ENCODE peak calls at places on chromosomes 6 and 20, in ten cellular contexts. J is activated gamma-delta T cell treated with Interleukin-2 at 50 U/mL for 16 hours, A is ecto neural progenitor cell, K is IMR-90, S is left ventricle myocardium inferior, U is small intestine, C is NCI-H2029, T is amygdala, W is A172, X is M059J. G is an unnamed sample.

GRCh38 chr20:33005132-33005566 is 916 bp upstream of the SUN5 start:
- DNase-seq in J (no peak), A (no peak), K (peak; percentile 15), S (no peak), U (peak; percentile 33), C (no peak), T (no peak), W (no peak), X (no peak), G (no peak)

GRCh38 chr6:42165016-42165415 is 8.1 kb upstream of the GUCA1A start:
- DNase-seq in J (no peak), A (no peak), K (peak; percentile 71), S (no peak), U (no peak), C (no peak), T (no peak), W (no peak), X (peak; percentile 68), G (no peak)

GRCh38 chr6:152605901-152606390 is 31.2 kb downstream of the SYNE1 start:
- DNase-seq in J (no peak), A (no peak), K (peak; percentile 4), S (no peak), U (no peak), C (no peak), T (no peak), W (no peak), X (no peak), G (no peak)

GRCh38 chr6:162100091-162100490 is 627.5 kb downstream of the PRKN start:
- DNase-seq in J (no peak), A (no peak), K (no peak), S (no peak), U (no peak), C (no peak), T (no peak), W (peak; percentile 8), X (no peak), G (no peak)

GRCh38 chr20:11935212-11935611 is 17.5 kb downstream of the BTBD3 start:
- DNase-seq in J (no peak), A (no peak), K (no peak), S (no peak), U (no peak), C (no peak), T (no peak), W (no peak), X (peak; percentile 28), G (no peak)

GRCh38 chr6:83252717-83253116 is 59.6 kb downstream of the RWDD2A start:
- DNase-seq in J (no peak), A (no peak), K (peak; percentile 85), S (no peak), U (no peak), C (no peak), T (no peak), W (peak; percentile 43), X (peak; percentile 86), G (no peak)

GRCh38 chr6:33453361-33454008 is 891 bp upstream of the ZBTB9 start:
- DNase-seq in J (no peak), A (no peak), K (no peak), S (no peak), U (no peak), C (no peak), T (no peak), W (no peak), X (peak; percentile 28), G (no peak)

GRCh38 chr6:1913572-1913971 is 303.9 kb downstream of the FOXC1 start:
- DNase-seq in J (no peak), A (no peak), K (no peak), S (no peak), U (no peak), C (no peak), T (no peak), W (no peak), X (no peak), G (no peak)

GRCh38 chr6:30725713-30726505 is 5.8 kb downstream of the TUBB start:
- DNase-seq in J (no peak), A (no peak), K (peak; percentile 68), S (no peak), U (no peak), C (no peak), T (no peak), W (peak; percentile 76), X (peak; percentile 93), G (no peak)

GRCh38 chr6:139442188-139442625 is 67.8 kb upstream of the CITED2 start:
- DNase-seq in J (no peak), A (no peak), K (no peak), S (no peak), U (no peak), C (no peak), T (no peak), W (no peak), X (no peak), G (no peak)

GRCh38 chr20:20664795-20665194 is 47.6 kb downstream of the RALGAPA2 start:
- DNase-seq in J (no peak), A (no peak), K (no peak), S (no peak), U (peak; percentile 41), C (peak; percentile 30), T (no peak), W (peak; percentile 22), X (peak; percentile 53), G (no peak)

GRCh38 chr20:20593447-20594170 is 118.8 kb downstream of the RALGAPA2 start:
- DNase-seq in J (no peak), A (peak; percentile 62), K (peak; percentile 65), S (no peak), U (peak; percentile 11), C (peak; percentile 39), T (no peak), W (peak; percentile 54), X (peak; percentile 56), G (no peak)

G was measured in stimulated activated CD8-positive, alpha-beta memory T cell treated with anti-CD3 and anti-CD28 coated beads, Interleukin-7, amount 100 ng/mL, for 1 hour.